ENCODE peak calls at places on chromosomes 11 and 22, in four cellular contexts. E is adrenal gland; J is central memory CD4-positive, alpha-beta T cell; M is amniotic stem cell. C is an unnamed sample.

GRCh38 chr11:78056093-78056492 is 7.6 kb upstream of the THRSP start:
- DNase-seq in M (no peak), E (no peak), J (no peak), C (no peak)

GRCh38 chr22:28810839-28811491 is 10.6 kb upstream of the XBP1 start:
- DNase-seq in M (no peak), E (no peak), J (peak), C (peak)

GRCh38 chr22:46036558-46037408 is 59.8 kb upstream of the WNT7B start:
- DNase-seq in J (peak), E (peak), M (no peak), C (peak)

GRCh38 chr11:60880189-60880588 is 12.8 kb downstream of the ZP1 start:
- DNase-seq in E (no peak), M (no peak), J (no peak), C (no peak)

GRCh38 chr11:72719144-72719543 is 33.1 kb downstream of the ARAP1 start:
- DNase-seq in E (no peak), M (no peak), J (no peak), C (no peak)

GRCh38 chr11:126432525-126432924 is 77.0 kb downstream of the ST3GAL4 start:
- DNase-seq in E (no peak), M (no peak), J (no peak), C (no peak)

GRCh38 chr11:59283825-59284772 is 71.4 kb upstream of the MPEG1 start:
- DNase-seq in M (peak), J (peak), E (no peak), C (peak)

GRCh38 chr11:35141538-35141937 is 2.6 kb downstream of the CD44 start:
- DNase-seq in E (peak), M (no peak), J (no peak), C (peak)

GRCh38 chr11:46064221-46064620 is 57.0 kb downstream of the PHF21A start:
- DNase-seq in J (no peak), M (no peak), E (no peak), C (no peak)

GRCh38 chr11:119976805-119977583 is 160.9 kb downstream of the TRIM29 start:
- DNase-seq in E (no peak), M (no peak), J (no peak), C (no peak)

GRCh38 chr22:37401401-37401859 is 25.8 kb downstream of the ELFN2 start:
- DNase-seq in J (no peak), E (no peak), M (no peak), C (no peak)

GRCh38 chr11:130911306-130911705 is 5.0 kb downstream of the SNX19 start:
- DNase-seq in E (no peak), J (no peak), M (no peak), C (no peak)

GRCh38 chr11:66904055-66904454 is 47.2 kb downstream of the LRFN4 start:
- DNase-seq in E (no peak), J (no peak), M (no peak), C (no peak)

GRCh38 chr11:133977067-133977681 is 20.4 kb upstream of the IGSF9B start:
- DNase-seq in J (no peak), E (no peak), M (no peak), C (no peak)

GRCh38 chr11:127521413-127521812 is 520.8 kb upstream of the KIRREL3 start:
- DNase-seq in M (no peak), J (no peak), E (no peak), C (no peak)

GRCh38 chr11:10076458-10077141 is 217.4 kb downstream of the SBF2 start:
- DNase-seq in E (peak), M (no peak), J (no peak), C (peak)

GRCh38 chr22:50581031-50581949 is 1.4 kb downstream of the CHKB start:
- DNase-seq in E (no peak), J (no peak), M (no peak), C (no peak)

GRCh38 chr22:29596408-29596807 is 7.0 kb upstream of the NF2 start:
- DNase-seq in J (no peak), M (no peak), E (no peak), C (no peak)

GRCh38 chr11:111361874-111362273 is 17.2 kb downstream of the POU2AF1 start:
- DNase-seq in E (no peak), J (no peak), M (no peak), C (no peak)

GRCh38 chr11:99019676-99020075 is 1.1 kb upstream of the CNTN5 start:
- DNase-seq in J (no peak), M (no peak), E (no peak), C (no peak)

GRCh38 chr11:36091256-36091811 is 147.5 kb downstream of the LDLRAD3 start:
- DNase-seq in E (no peak), J (no peak), M (no peak), C (peak)

GRCh38 chr11:44564653-44565007 is 833 bp upstream of the CD82 start:
- DNase-seq in E (no peak), M (peak), J (no peak), C (peak)

GRCh38 chr11:2445107-2445947 is 519 bp downstream of the KCNQ1 start:
- DNase-seq in M (no peak), E (no peak), J (no peak), C (no peak)

GRCh38 chr22:39284142-39284980 is 35.1 kb downstream of the RPL3 start:
- DNase-seq in E (no peak), M (no peak), J (no peak), C (no peak)

C was measured in AML-193.